ENCODE peak calls at places on chromosomes 2 and 18, in eight cellular contexts. U is tibial nerve, A is body of pancreas, S is adrenal gland, Q is Peyer's patch, K is spleen, M is stomach, R is breast epithelium. H is an unnamed sample.
A peak's percentile ranks its signal among the peaks of the same experiment; 100 is the strongest.

GRCh38 chr2:60414731-60415130 is 138.7 kb downstream of the BCL11A start:
- DNase-seq in R (no peak), U (no peak), K (no peak), A (no peak), M (no peak), S (no peak), Q (no peak), H (no peak)

GRCh38 chr2:240151477-240152031 is 11.1 kb upstream of the OTOS start:
- DNase-seq in U (no peak), Q (no peak), M (no peak), R (no peak), S (no peak), A (no peak), K (no peak), H (no peak)

GRCh38 chr2:240257940-240258580 is 117.6 kb upstream of the OTOS start:
- DNase-seq in S (no peak), U (no peak), Q (no peak), M (no peak), K (peak; percentile 60), A (peak; percentile 11), R (no peak), H (no peak)

GRCh38 chr2:226647626-226648518 is 151.7 kb downstream of the IRS1 start:
- DNase-seq in A (no peak), Q (no peak), U (no peak), R (no peak), M (no peak), S (no peak), K (no peak), H (no peak)

GRCh38 chr2:226652983-226653765 is 146.4 kb downstream of the IRS1 start:
- DNase-seq in Q (no peak), U (no peak), R (no peak), S (no peak), M (no peak), K (no peak), A (no peak), H (no peak)

GRCh38 chr2:219634171-219634940 is 6.9 kb downstream of the SLC4A3 start:
- DNase-seq in Q (no peak), R (no peak), M (no peak), K (no peak), U (no peak), S (no peak), A (no peak), H (no peak)

GRCh38 chr2:217108575-217109027 is 248.7 kb upstream of the TNP1 start:
- DNase-seq in Q (no peak), M (no peak), R (no peak), U (no peak), K (no peak), A (no peak), S (no peak), H (no peak)

GRCh38 chr2:3491306-3491705 is 28.0 kb downstream of the ADI1 start:
- DNase-seq in K (no peak), Q (no peak), S (no peak), U (no peak), A (no peak), R (no peak), M (no peak), H (no peak)

GRCh38 chr2:127625146-127625943 is 20.6 kb upstream of the GPR17 start:
- DNase-seq in S (no peak), K (peak; percentile 78), R (no peak), M (no peak), Q (peak; percentile 37), A (no peak), U (no peak), H (peak; percentile 68)

GRCh38 chr2:171319164-171319810 is 114.5 kb downstream of the METTL8 start:
- DNase-seq in M (no peak), A (no peak), Q (no peak), S (no peak), R (no peak), K (no peak), U (no peak), H (no peak)

GRCh38 chr2:130807659-130808385 is 28.9 kb upstream of the ARHGEF4 start:
- DNase-seq in K (peak; percentile 68), S (no peak), M (no peak), R (no peak), A (no peak), U (no peak), Q (peak; percentile 84), H (no peak)

GRCh38 chr2:67581751-67582150 is 184.6 kb downstream of the ETAA1 start:
- DNase-seq in Q (no peak), K (no peak), U (no peak), A (no peak), S (no peak), R (no peak), M (no peak), H (no peak)

GRCh38 chr2:73063909-73064875 is 7.3 kb downstream of the SFXN5 start:
- DNase-seq in R (no peak), S (peak; percentile 60), U (no peak), Q (no peak), M (no peak), A (no peak), K (peak; percentile 34), H (no peak)

GRCh38 chr18:78920436-78921138 is 59.0 kb upstream of the SALL3 start:
- DNase-seq in Q (no peak), M (no peak), A (no peak), U (no peak), S (no peak), K (no peak), R (no peak), H (no peak)

GRCh38 chr2:69013123-69013836 is at the start of gene ANTXR1:
- DNase-seq in A (peak; percentile 19), U (peak; percentile 36), S (peak; percentile 69), Q (peak; percentile 57), M (peak; percentile 34), K (peak; percentile 72), R (no peak), H (peak; percentile 84)

GRCh38 chr2:189092936-189093335 is 86.6 kb downstream of the COL5A2 start:
- DNase-seq in A (peak; percentile 14), K (no peak), Q (no peak), U (peak; percentile 49), R (no peak), S (no peak), M (no peak), H (peak; percentile 78)

GRCh38 chr2:60858897-60859311 is 22.5 kb upstream of the REL start:
- DNase-seq in R (no peak), S (no peak), M (no peak), U (no peak), Q (no peak), A (no peak), K (no peak), H (no peak)

GRCh38 chr2:145692971-145693478 is 1173.1 kb upstream of the ZEB2 start:
- DNase-seq in A (peak; percentile 36), M (peak; percentile 37), S (no peak), K (no peak), R (no peak), Q (no peak), U (no peak), H (no peak)

DNA sequence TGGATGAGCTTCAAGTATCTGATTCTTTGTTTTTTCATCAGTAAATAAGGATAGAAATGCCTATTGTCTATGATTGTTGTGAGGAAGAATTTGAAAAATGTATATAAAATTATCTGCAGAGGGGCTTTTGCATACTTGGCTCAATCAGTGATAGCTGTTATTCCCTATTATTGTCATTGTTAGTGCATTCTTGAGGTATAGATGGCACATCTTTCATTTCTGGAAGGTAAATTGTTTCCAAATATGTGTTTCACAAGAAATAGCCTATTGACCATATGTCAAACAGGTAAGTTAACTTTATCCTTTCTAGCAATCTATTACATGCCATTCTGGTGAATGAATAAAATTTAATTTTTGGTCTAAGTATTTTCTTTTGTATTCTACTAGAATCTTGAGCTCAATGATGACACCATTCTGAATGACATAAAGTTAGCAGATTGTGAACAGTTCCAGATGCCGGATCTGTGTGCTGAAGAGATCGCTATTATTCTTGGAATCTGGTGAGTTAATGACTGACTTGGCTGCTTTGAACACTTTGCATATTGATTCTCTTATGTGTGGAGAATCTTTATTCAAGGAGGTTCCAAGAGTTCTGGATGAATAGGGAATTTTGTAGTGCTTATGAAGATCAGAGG is 44.2 kb downstream of the TTC27 start:
- DNase-seq in K (no peak), U (no peak), M (no peak), Q (no peak), S (no peak), R (no peak), A (no peak), H (no peak)
- TF ChIP-seq POLR2A in K (no peak), U (no peak), M (no peak), Q (no peak), S (no peak), R (no peak), A (no peak), H (no peak)

GRCh38 chr2:19078709-19079108 is 279.7 kb downstream of the OSR1 start:
- DNase-seq in A (no peak), U (no peak), M (no peak), Q (no peak), K (no peak), R (no peak), S (no peak), H (no peak)
- TF ChIP-seq POLR2A in A (no peak), U (no peak), M (no peak), Q (no peak), K (no peak), R (no peak), S (no peak), H (no peak)

GRCh38 chr2:231605607-231606091 is 13.0 kb downstream of the TEX44 start:
- DNase-seq in M (no peak), K (peak; percentile 76), R (no peak), A (peak; percentile 35), S (no peak), Q (no peak), U (no peak), H (peak; percentile 76)

GRCh38 chr2:231604101-231604684 is 11.5 kb downstream of the TEX44 start:
- DNase-seq in Q (no peak), K (peak; percentile 88), R (peak; percentile 65), S (no peak), A (peak; percentile 63), M (peak; percentile 51), U (peak; percentile 40), H (peak; percentile 89)

GRCh38 chr2:231606941-231607340 is 14.3 kb downstream of the TEX44 start:
- DNase-seq in M (no peak), K (no peak), R (no peak), U (no peak), Q (no peak), S (no peak), A (no peak), H (no peak)

GRCh38 chr2:231602874-231603467 is 10.3 kb downstream of the TEX44 start:
- DNase-seq in M (no peak), K (no peak), R (no peak), S (no peak), Q (no peak), A (no peak), U (no peak), H (no peak)

GRCh38 chr2:231604685-231605606 is 12.3 kb downstream of the TEX44 start:
- DNase-seq in Q (peak; percentile 99), R (peak; percentile 99), U (peak; percentile 99), S (peak; percentile 100), A (peak; percentile 100), K (peak; percentile 100), M (peak; percentile 100), H (peak; percentile 100)
- TF ChIP-seq POLR2A in Q (no peak), R (peak; percentile 39), U (peak; percentile 37), S (peak; percentile 66), A (peak; percentile 84), K (peak; percentile 32), M (no peak), H (peak; percentile 61)

DNA sequence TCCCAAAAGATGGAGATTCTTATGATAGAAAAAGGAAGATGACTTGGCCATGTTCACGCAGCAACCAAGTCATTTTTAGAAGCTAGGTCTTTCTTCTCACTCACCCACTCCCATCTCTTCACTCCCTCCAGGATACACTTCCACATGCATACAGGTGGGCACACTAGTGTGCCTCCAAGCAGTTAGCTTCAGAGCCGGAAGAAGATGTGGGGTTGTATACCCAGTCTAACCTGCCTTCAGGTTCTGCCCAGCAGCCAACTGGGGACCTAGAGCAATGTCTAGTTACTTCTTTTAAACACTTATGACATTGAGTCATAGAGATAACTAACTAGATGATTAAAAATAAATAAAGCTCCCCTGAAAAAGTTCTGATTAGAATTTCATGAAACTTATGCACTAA is 21.8 kb upstream of the TANK start:
- DNase-seq in A (no peak), M (no peak), K (no peak), U (no peak), Q (no peak), S (no peak), R (no peak), H (no peak)
- TF ChIP-seq POLR2A in A (no peak), M (no peak), K (no peak), U (no peak), Q (no peak), S (no peak), R (no peak), H (no peak)

H was measured in sigmoid colon.